ENCODE peak calls at places on chromosomes 16 and 17, in four cellular contexts. A is PC-3, F is astrocyte, L is GM23248. O is an unnamed sample.
A peak's percentile ranks its signal among the peaks of the same experiment; 100 is the strongest.

GRCh38 chr16:782766-783403 is 5.3 kb downstream of the RPUSD1 start:
- DNase-seq in F (no peak), A (peak; percentile 58), L (no peak), O (peak; percentile 69)

GRCh38 chr16:19140392-19140791 is 26.6 kb downstream of the ITPRIPL2 start:
- DNase-seq in L (no peak), A (no peak), F (no peak), O (no peak)

GRCh38 chr17:48915459-48916282 is 7.5 kb downstream of the UBE2Z start:
- DNase-seq in F (peak; percentile 80), A (peak; percentile 66), L (peak; percentile 96), O (peak; percentile 35)

GRCh38 chr17:49513616-49514373 is 18.7 kb downstream of the NGFR start:
- DNase-seq in L (no peak), A (no peak), F (no peak), O (no peak)

GRCh38 chr16:84308120-84308519 is 13.4 kb downstream of the WFDC1 start:
- DNase-seq in L (peak; percentile 72), F (no peak), A (peak; percentile 34), O (peak; percentile 83)

GRCh38 chr17:76176701-76177574 is 35.9 kb upstream of the FOXJ1 start:
- DNase-seq in F (no peak), L (no peak), A (no peak), O (no peak)

GRCh38 chr17:21046215-21046614 is 3.4 kb upstream of the USP22 start:
- DNase-seq in L (no peak), A (no peak), F (no peak), O (no peak)

GRCh38 chr16:62477796-62478195 is 441.6 kb upstream of the CDH8 start:
- DNase-seq in F (no peak), A (no peak), L (no peak), O (no peak)

GRCh38 chr16:67800252-67801046 is 5.9 kb downstream of the RANBP10 start:
- DNase-seq in F (no peak), L (peak; percentile 57), A (no peak), O (no peak)

GRCh38 chr16:48447428-48447827 is 62.2 kb upstream of the SIAH1 start:
- DNase-seq in L (no peak), F (no peak), A (no peak), O (peak; percentile 9)

GRCh38 chr17:69335018-69335417 is 8.1 kb upstream of the ABCA5 start:
- DNase-seq in F (peak; percentile 35), L (peak; percentile 64), A (peak; percentile 79), O (peak; percentile 83)

GRCh38 chr16:27317320-27317719 is 3.5 kb downstream of the IL4R start:
- DNase-seq in A (no peak), L (no peak), F (no peak), O (no peak)

GRCh38 chr16:1534021-1535020 is 855 bp downstream of the TMEM204 start:
- DNase-seq in F (no peak), L (peak; percentile 74), A (no peak), O (no peak)

GRCh38 chr17:58344047-58344790 is 7.8 kb downstream of the SUPT4H1 start:
- DNase-seq in L (no peak), F (no peak), A (no peak), O (peak; percentile 62)

GRCh38 chr17:68437979-68438877 is 19.1 kb downstream of the WIPI1 start:
- DNase-seq in L (peak; percentile 17), F (no peak), A (no peak), O (peak; percentile 77)

GRCh38 chr16:3861808-3862451 is 18.6 kb downstream of the CREBBP start:
- DNase-seq in L (peak; percentile 60), F (no peak), A (no peak), O (peak; percentile 80)

GRCh38 chr17:38333635-38334295 is 10.0 kb downstream of the GPR179 start:
- DNase-seq in F (no peak), L (peak; percentile 38), A (peak; percentile 39), O (peak; percentile 87)

GRCh38 chr16:56183266-56183665 is 8.0 kb upstream of the GNAO1 start:
- DNase-seq in A (no peak), L (no peak), F (no peak), O (no peak)

GRCh38 chr16:64089697-64090096 is 1032.2 kb downstream of the CDH11 start:
- DNase-seq in A (peak; percentile 53), L (peak; percentile 38), F (no peak), O (peak; percentile 94)

GRCh38 chr16:28873543-28874201 is 4.6 kb upstream of the ATP2A1 start:
- DNase-seq in F (no peak), A (peak; percentile 28), L (peak; percentile 43), O (peak; percentile 86)

GRCh38 chr17:42387663-42388380 is 420 bp downstream of the STAT3 start:
- DNase-seq in A (no peak), L (peak; percentile 59), F (no peak), O (peak; percentile 53)

DNA sequence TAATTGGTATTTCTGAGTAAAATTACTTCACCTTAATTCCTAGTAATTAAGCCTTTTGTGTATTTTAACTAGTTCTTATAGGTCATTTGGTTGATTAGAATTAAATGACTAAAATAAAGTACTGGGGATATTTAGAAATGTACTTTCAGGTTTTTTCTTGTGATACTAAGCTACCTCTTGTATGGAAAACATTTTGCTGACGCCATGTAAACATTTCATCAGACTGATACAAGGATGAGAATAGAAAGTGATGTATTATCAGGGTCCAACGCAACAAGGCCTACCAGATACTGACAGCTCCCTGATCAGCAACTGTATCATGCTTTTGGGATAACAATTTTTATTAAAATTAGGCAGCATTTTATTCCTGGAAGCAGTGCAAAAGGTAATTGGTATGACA is 1.7 kb downstream of the SMARCE1 start:
- DNase-seq in F (no peak), A (no peak), L (peak; percentile 13), O (no peak)
- H2AFZ ChIP-seq in F (no peak overlapping the region), A (no peak overlapping the region), L (no peak overlapping the region), O (no peak overlapping the region)

GRCh38 chr16:70430667-70431536 is 8.0 kb downstream of the ST3GAL2 start:
- DNase-seq in L (peak; percentile 12), F (no peak), A (peak; percentile 12), O (peak; percentile 93)
- H3K4me3 ChIP-seq in L (no peak overlapping the region), F (no peak overlapping the region), A (no peak overlapping the region), O (peak overlapping the region; percentile 58)

GRCh38 chr17:45147581-45148182 is 593 bp upstream of the HEXIM1 start:
- DNase-seq in A (peak; percentile 94), F (peak; percentile 96), L (peak; percentile 94), O (peak; percentile 97)

GRCh38 chr17:45149669-45150603 is 1.7 kb downstream of the HEXIM1 start:
- DNase-seq in L (peak; percentile 86), A (peak; percentile 68), F (peak; percentile 34), O (peak; percentile 58)

GRCh38 chr17:45150911-45151809 is 2.9 kb downstream of the HEXIM1 start:
- DNase-seq in L (peak; percentile 51), F (no peak), A (no peak), O (peak; percentile 44)

GRCh38 chr17:45148183-45149036 is at the start of gene HEXIM1:
- DNase-seq in A (peak; percentile 100), F (peak; percentile 99), L (peak; percentile 100), O (peak; percentile 100)

GRCh38 chr17:45149037-45149668 is 878 bp downstream of the HEXIM1 start:
- DNase-seq in L (peak; percentile 91), F (peak; percentile 62), A (peak; percentile 91), O (peak; percentile 85)
- H2AFZ ChIP-seq in L (peak overlapping the region; percentile 46), F (no peak overlapping the region), A (no peak overlapping the region), O (no peak overlapping the region)

GRCh38 chr16:82264781-82265180 is 94.8 kb upstream of the MPHOSPH6 start:
- DNase-seq in L (no peak), F (no peak), A (no peak), O (no peak)
- H3K4me3 ChIP-seq in L (no peak overlapping the region), F (no peak overlapping the region), A (no peak overlapping the region), O (no peak overlapping the region)

DNA sequence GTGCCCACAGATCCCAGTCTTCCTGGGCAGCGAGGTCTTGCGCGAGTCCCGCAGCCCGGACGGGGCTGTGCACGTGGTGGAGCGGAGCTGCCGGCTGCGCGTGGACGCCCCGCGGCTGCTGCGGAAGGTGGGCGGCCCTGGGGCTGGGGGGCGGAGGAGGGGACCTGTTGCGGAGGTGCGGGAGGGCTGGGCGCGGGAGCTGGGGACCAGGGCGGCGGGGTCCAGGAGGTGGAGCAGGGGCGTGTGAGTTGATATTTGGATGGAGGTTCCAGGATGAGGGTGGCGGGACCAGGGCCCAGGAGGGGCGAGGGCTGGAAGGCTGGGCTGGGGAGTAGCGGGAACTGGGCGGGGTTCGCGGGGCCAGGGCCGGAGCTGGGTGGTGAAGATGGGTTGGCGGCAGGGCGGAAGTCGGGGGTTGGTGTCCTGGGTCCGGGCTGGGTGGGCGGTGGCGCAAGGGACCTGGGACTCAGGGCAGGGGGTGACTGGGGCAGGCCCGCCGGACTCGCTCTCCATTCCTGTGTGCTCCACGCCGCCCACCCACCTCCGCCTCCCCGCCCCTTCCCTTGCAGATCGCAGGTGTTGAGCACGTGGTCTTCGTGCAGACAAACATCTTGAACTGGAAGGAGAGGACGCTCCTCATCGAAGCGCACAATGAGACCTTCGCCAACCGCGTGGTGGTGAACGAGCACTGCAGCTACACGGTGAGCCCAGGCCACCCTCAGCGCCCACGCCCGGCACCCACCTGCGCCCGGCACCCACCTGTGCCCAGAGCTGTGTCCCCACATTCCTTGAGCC is 29.6 kb downstream of the SEC14L5 start:
- DNase-seq in A (no peak), L (no peak), F (no peak), O (peak; percentile 27)
- H2AFZ ChIP-seq in A (no peak overlapping the region), L (no peak overlapping the region), F (no peak overlapping the region), O (no peak overlapping the region)

GRCh38 chr16:57382535-57383275 is 10.4 kb downstream of the CX3CL1 start:
- DNase-seq in F (no peak), A (no peak), L (no peak), O (no peak)
- H3K4me3 ChIP-seq in F (no peak overlapping the region), A (no peak overlapping the region), L (no peak overlapping the region), O (no peak overlapping the region)

GRCh38 chr17:72947475-72947874 is 145.0 kb downstream of the SLC39A11 start:
- DNase-seq in L (no peak), A (no peak), F (no peak), O (no peak)

GRCh38 chr17:72946126-72946525 is 146.4 kb downstream of the SLC39A11 start:
- DNase-seq in A (no peak), F (no peak), L (no peak), O (no peak)

GRCh38 chr17:72945468-72945867 is 147.0 kb downstream of the SLC39A11 start:
- DNase-seq in L (no peak), F (no peak), A (no peak), O (no peak)

GRCh38 chr17:72948115-72948514 is 144.4 kb downstream of the SLC39A11 start:
- DNase-seq in A (no peak), L (no peak), F (no peak), O (no peak)

GRCh38 chr17:72946696-72947095 is 145.8 kb downstream of the SLC39A11 start:
- DNase-seq in L (no peak), A (no peak), F (no peak), O (no peak)
- H2AFZ ChIP-seq in L (no peak overlapping the region), A (no peak overlapping the region), F (no peak overlapping the region), O (no peak overlapping the region)